ENCODE peak calls at places on chromosomes 4 and X, in five cellular contexts. E is IMR-90, V is uterus, A is NB4, I is sigmoid colon. D is an unnamed sample.

GRCh38 chrX:24184018-24184417 is 34.5 kb downstream of the ZFX start:
- DNase-seq in E (no peak), V (no peak), A (no peak), I (no peak), D (no peak)

GRCh38 chr4:181528570-181529184 is 714.5 kb upstream of the TENM3 start:
- DNase-seq in E (peak), V (no peak), A (peak), I (no peak), D (peak)

GRCh38 chr4:912548-913279 is 19.4 kb downstream of the GAK start:
- DNase-seq in E (no peak), V (peak), A (no peak), I (peak), D (no peak)

GRCh38 chrX:39811391-39811790 is 286.4 kb downstream of the BCOR start:
- DNase-seq in E (no peak), V (no peak), A (no peak), I (no peak), D (no peak)

GRCh38 chrX:64093761-64094160 is 111.7 kb downstream of the AMER1 start:
- DNase-seq in E (peak), V (no peak), A (peak), I (no peak), D (no peak)

GRCh38 chr4:185165605-185166063 is 22.6 kb downstream of the SLC25A4 start:
- DNase-seq in E (peak), V (no peak), A (peak), I (no peak), D (no peak)

GRCh38 chr4:22348410-22348809 is 167.5 kb downstream of the ADGRA3 start:
- DNase-seq in E (peak), V (no peak), A (no peak), I (no peak), D (no peak)

GRCh38 chr4:99633772-99634171 is 23.9 kb downstream of the C4orf54 start:
- DNase-seq in E (no peak), V (no peak), A (no peak), I (no peak), D (no peak)

GRCh38 chrX:130034178-130034577 is 51.7 kb downstream of the BCORL1 start:
- DNase-seq in E (no peak), V (no peak), A (no peak), I (no peak), D (no peak)

GRCh38 chr4:89765966-89766365 is 71.0 kb downstream of the SNCA start:
- DNase-seq in E (peak), V (no peak), A (no peak), I (no peak), D (no peak)

GRCh38 chr4:101232074-101232776 is 115.1 kb downstream of the PPP3CA start:
- DNase-seq in E (peak), V (no peak), A (no peak), I (no peak), D (no peak)

GRCh38 chrX:63529961-63530360 is 178.8 kb upstream of the SPIN4 start:
- DNase-seq in E (no peak), V (no peak), A (no peak), I (no peak), D (no peak)

DNA sequence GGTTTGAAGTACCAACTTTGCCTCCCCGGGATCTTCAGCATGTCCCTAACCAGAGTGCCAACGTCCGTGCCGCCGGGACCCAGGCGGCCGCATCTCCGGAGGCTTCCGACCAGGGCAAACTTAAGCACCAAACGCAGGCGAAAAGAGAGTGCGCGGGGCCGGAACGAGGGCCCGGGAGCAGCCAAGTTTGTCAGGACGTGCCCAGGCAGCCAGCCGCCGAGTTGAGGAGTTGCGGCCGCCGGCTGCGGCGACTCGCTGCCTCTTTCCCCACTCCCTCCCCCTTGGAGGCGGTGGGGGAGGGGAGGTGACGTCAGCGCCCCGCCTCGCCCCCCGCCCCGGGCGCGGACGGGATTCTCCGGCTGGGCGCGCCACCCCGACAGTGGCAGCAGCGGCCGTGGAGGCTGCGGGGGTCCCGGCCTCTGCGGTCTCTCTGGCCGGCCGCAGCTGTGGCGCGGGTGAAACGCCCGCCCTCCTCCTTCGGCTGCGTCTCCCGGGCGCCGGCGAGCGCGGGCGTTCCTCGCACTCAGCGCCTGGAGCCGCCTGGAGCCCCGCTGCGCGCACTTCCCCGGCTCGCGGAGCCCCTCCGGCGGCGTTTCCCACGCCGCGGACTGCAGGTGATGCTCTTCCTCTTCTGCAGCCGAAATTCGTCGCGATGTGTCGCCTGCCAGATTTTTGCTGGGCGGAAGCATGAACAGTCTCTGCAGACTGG is 2.9 kb upstream of the FAT1 start:
- DNase-seq in E (peak), V (peak), A (no peak), I (peak), D (peak)
- TF ChIP-seq POLR2A in E (peak), V (peak), A (no peak), I (peak), D (peak)

GRCh38 chrX:15493118-15494082 is at the start of gene PIR:
- DNase-seq in E (peak), V (peak), A (peak), I (peak), D (peak)
- TF ChIP-seq POLR2A in E (no peak), V (peak), A (no peak), I (no peak), D (peak)

GRCh38 chrX:107710617-107711391 is 64.8 kb downstream of the TSC22D3 start:
- DNase-seq in E (peak), V (peak), A (peak), I (peak), D (peak)
- TF ChIP-seq POLR2A in E (no peak), V (peak), A (no peak), I (no peak), D (no peak)

GRCh38 chr4:6923507-6923906 is 13.9 kb downstream of the TBC1D14 start:
- DNase-seq in E (no peak), V (no peak), A (no peak), I (no peak), D (no peak)

GRCh38 chr4:6924361-6924779 is 14.7 kb downstream of the TBC1D14 start:
- DNase-seq in E (no peak), V (no peak), A (no peak), I (no peak), D (no peak)

GRCh38 chr4:6926081-6926480 is 16.5 kb downstream of the TBC1D14 start:
- DNase-seq in E (no peak), V (no peak), A (peak), I (no peak), D (no peak)

GRCh38 chr4:6926681-6927478 is 17.3 kb downstream of the TBC1D14 start:
- DNase-seq in E (peak), V (no peak), A (peak), I (no peak), D (no peak)

DNA sequence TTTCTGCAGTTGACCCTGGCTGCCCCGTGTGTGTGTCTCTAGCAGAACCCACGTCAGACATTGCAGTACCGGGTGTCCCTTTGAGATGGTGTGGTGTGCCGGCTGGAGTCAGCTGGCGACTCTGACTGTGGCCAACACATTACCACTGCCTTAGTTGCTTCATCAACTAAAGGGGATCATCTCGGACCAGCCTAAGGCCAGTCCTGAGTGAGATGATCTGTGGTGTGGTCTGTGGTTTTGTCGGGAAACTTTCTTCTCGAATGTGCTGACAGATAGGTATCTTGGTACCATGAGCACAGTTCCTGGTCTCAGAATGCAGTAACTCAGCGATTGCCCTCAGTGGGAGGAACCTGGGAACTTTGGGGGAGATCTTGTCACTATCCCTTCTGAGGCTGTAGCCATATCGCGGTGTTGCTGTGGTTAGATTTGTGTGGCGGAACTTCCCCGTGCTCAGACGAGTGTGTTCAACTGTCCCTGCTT is 15.8 kb downstream of the TBC1D14 start:
- DNase-seq in E (no peak), V (no peak), A (peak), I (peak), D (no peak)
- TF ChIP-seq POLR2A in E (no peak), V (no peak), A (no peak), I (no peak), D (no peak)

DNA sequence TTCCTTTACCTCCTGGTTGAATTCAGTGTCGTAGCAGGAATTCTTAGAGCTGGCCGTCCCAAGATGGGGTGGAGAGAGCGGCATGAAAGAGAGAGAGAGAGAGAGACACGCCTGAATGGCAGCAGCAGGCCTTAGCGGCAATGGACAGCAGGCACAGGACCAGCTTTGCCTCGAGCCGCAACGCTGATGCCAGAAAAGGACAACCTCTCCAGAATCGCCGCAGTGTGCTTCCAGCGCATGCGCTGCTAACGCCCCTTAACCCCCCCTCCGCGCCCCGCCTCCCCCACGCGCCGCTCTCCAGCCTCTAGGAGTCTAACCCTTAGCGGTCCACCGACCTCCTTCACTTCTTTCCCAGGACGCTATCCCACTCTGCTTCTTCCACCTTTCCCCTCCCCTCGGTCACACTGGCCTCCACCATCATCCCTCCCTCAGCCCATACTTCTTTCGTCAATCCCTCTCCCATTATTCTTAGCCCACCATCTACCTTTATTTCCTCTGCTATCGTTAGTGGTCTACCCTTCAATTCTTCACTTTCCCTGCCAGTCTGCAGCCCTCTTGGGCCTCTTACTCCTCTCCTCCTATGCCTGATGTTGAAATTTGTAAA is 10.5 kb upstream of the ZCCHC13 start:
- DNase-seq in E (peak), V (peak), A (peak), I (peak), D (peak)
- TF ChIP-seq POLR2A in E (no peak), V (peak), A (no peak), I (peak), D (peak)

DNA sequence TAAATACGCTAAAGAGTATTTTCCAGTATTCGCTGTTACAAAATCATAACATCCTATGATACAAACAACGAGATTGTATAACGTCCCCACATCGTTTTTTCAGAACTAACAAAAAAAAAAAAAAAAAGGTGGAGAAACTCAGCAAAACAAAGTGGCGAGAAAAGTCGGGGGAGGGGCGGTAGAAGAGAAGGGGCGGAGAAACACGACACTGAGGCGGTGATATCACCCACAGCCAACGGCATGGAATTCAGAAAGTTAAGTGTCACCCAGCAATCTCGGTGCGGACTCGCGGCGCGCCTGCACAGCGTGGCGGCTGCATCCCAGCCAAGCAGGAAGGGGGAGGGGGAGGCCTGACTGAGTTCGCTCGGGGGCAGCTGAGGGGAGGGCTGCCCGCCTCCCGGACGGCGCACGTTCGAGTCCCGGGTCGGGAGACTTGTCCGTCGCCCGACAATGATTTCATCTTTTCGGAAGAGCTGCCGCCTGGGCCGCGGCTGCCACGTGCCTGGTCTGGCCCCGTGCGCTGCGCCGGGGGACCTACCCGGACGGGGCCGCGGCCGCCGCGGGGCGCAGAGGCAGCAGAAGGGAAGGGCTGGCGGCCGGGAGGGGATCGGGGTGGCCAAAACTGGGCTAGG is 830 bp downstream of the SETD7 start:
- DNase-seq in E (peak), V (peak), A (peak), I (peak), D (peak)
- TF ChIP-seq POLR2A in E (peak), V (peak), A (peak), I (peak), D (peak)

DNA sequence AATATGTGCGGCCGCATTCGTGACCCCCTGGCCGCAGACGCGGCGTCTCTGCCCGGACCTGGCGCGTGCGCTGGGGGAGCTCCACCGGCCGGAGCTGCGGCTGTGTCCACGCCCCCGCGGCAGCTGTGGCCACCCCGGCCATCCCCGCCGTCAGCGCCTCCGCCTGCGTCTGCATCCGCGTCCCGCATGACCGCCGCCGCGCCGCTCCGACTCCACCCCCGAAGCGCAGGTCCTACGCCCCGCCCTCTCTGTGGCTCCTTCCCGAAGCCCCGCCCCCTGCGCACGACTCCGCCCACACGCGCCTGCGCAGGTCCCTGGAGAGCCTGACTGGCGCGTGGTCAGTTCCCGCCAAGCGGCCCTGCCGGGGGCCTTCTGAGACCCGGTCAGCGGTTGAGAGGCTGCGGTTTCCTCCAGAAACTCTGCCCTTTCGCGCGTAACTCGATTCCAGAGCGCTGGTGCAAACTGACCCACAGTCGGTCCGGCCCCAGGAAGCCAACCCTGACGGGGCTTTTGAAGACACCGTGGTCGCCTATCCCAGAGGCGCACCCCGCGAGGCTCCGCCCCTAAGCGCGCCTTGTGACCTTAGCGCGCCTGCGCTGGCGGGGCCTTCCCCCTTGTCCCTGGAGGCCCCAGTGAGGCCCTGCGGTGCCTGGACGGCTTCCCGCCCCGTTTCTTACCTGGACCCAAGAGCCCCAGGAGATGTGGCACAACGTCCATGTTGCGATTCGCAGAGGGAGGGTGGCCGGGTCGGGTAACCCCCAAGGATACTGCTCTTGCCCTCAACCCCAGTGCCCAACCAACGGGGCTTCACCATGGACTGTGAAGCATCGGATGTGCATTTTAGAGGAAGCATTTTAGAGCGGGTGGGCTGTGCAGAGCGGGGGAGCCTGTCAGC is at the start of gene LAGE3:
- DNase-seq in E (peak), V (peak), A (peak), I (peak), D (peak)
- TF ChIP-seq POLR2A in E (no peak), V (peak), A (peak), I (no peak), D (peak)

GRCh38 chr4:41256740-41257256 is at the start of gene UCHL1:
- DNase-seq in E (peak), V (no peak), A (peak), I (peak), D (peak)
- TF ChIP-seq POLR2A in E (peak), V (no peak), A (no peak), I (no peak), D (peak)

GRCh38 chrX:53224860-53225797 is at the start of gene KDM5C:
- DNase-seq in E (peak), V (peak), A (peak), I (peak), D (peak)
- TF ChIP-seq POLR2A in E (peak), V (peak), A (peak), I (peak), D (peak)

GRCh38 chr4:70838972-70839536 is 636 bp downstream of the GRSF1 start:
- DNase-seq in E (peak), V (peak), A (peak), I (peak), D (peak)
- TF ChIP-seq POLR2A in E (no peak), V (no peak), A (no peak), I (no peak), D (no peak)

D was measured in H54.